ENCODE peak calls at places on chromosomes 16 and 17, in five cellular contexts. One of them, this sample, is unnamed.

GRCh38 chr17:75047398-75048098 is 523 bp downstream of the KCTD2 start:
- DNase-seq in esophagus squamous epithelium: no peak
- DNase-seq in upper lobe of right lung: peak; percentile 76
- DNase-seq in psoas muscle: peak; percentile 72
- DNase-seq in endothelial cell of umbilical vein: peak; percentile 19
- DNase-seq in this sample: peak; percentile 47

GRCh38 chr17:43591750-43592562 is 45.8 kb upstream of the ETV4 start:
- DNase-seq in esophagus squamous epithelium: no peak
- DNase-seq in upper lobe of right lung: no peak
- DNase-seq in psoas muscle: peak; percentile 86
- DNase-seq in endothelial cell of umbilical vein: peak; percentile 94
- DNase-seq in this sample: no peak

GRCh38 chr16:15544405-15544804 is 98.5 kb downstream of the MARF1 start:
- DNase-seq in esophagus squamous epithelium: no peak
- DNase-seq in upper lobe of right lung: no peak
- DNase-seq in psoas muscle: no peak
- DNase-seq in endothelial cell of umbilical vein: no peak
- DNase-seq in this sample: no peak

GRCh38 chr17:3475812-3476686 is at the start of gene ASPA:
- DNase-seq in esophagus squamous epithelium: no peak
- DNase-seq in upper lobe of right lung: no peak
- DNase-seq in psoas muscle: no peak
- DNase-seq in endothelial cell of umbilical vein: no peak
- DNase-seq in this sample: peak; percentile 65

GRCh38 chr16:4370570-4371480 is 823 bp upstream of the VASN start:
- DNase-seq in esophagus squamous epithelium: no peak
- DNase-seq in upper lobe of right lung: no peak
- DNase-seq in psoas muscle: peak; percentile 85
- DNase-seq in endothelial cell of umbilical vein: no peak
- DNase-seq in this sample: no peak

GRCh38 chr16:79661578-79661977 is 61.0 kb upstream of the MAF start:
- DNase-seq in esophagus squamous epithelium: no peak
- DNase-seq in upper lobe of right lung: no peak
- DNase-seq in psoas muscle: no peak
- DNase-seq in endothelial cell of umbilical vein: no peak
- DNase-seq in this sample: no peak

GRCh38 chr17:35313875-35314409 is 59.5 kb downstream of the SLFN11 start:
- DNase-seq in esophagus squamous epithelium: no peak
- DNase-seq in upper lobe of right lung: peak; percentile 63
- DNase-seq in psoas muscle: peak; percentile 73
- DNase-seq in endothelial cell of umbilical vein: no peak
- DNase-seq in this sample: no peak

GRCh38 chr17:57451126-57451690 is 194.9 kb downstream of the MSI2 start:
- DNase-seq in esophagus squamous epithelium: no peak
- DNase-seq in upper lobe of right lung: no peak
- DNase-seq in psoas muscle: no peak
- DNase-seq in endothelial cell of umbilical vein: no peak
- DNase-seq in this sample: no peak

GRCh38 chr16:85170066-85171003 is 58.1 kb upstream of the CIBAR2 start:
- DNase-seq in esophagus squamous epithelium: no peak
- DNase-seq in upper lobe of right lung: no peak
- DNase-seq in psoas muscle: peak; percentile 86
- DNase-seq in endothelial cell of umbilical vein: no peak
- DNase-seq in this sample: no peak

GRCh38 chr16:85515830-85516397 is 97.2 kb upstream of the GSE1 start:
- DNase-seq in esophagus squamous epithelium: no peak
- DNase-seq in upper lobe of right lung: peak; percentile 88
- DNase-seq in psoas muscle: no peak
- DNase-seq in endothelial cell of umbilical vein: no peak
- DNase-seq in this sample: peak; percentile 16

GRCh38 chr17:48628641-48629410 is 2.7 kb upstream of the HOXB9 start:
- DNase-seq in esophagus squamous epithelium: no peak
- DNase-seq in upper lobe of right lung: no peak
- DNase-seq in psoas muscle: no peak
- DNase-seq in endothelial cell of umbilical vein: no peak
- DNase-seq in this sample: no peak

GRCh38 chr16:84686702-84687298 is 13.0 kb upstream of the USP10 start:
- DNase-seq in esophagus squamous epithelium: no peak
- DNase-seq in upper lobe of right lung: no peak
- DNase-seq in psoas muscle: no peak
- DNase-seq in endothelial cell of umbilical vein: no peak
- DNase-seq in this sample: no peak

GRCh38 chr17:32335046-32335445 is 6.9 kb downstream of the C17orf75 start:
- DNase-seq in esophagus squamous epithelium: no peak
- DNase-seq in upper lobe of right lung: no peak
- DNase-seq in psoas muscle: no peak
- DNase-seq in endothelial cell of umbilical vein: no peak
- DNase-seq in this sample: no peak

GRCh38 chr16:75758215-75758614 is 31.9 kb upstream of the CPHXL start:
- DNase-seq in esophagus squamous epithelium: no peak
- DNase-seq in upper lobe of right lung: no peak
- DNase-seq in psoas muscle: no peak
- DNase-seq in endothelial cell of umbilical vein: no peak
- DNase-seq in this sample: no peak

GRCh38 chr16:67286441-67287235 is 7.3 kb downstream of the PLEKHG4 start:
- DNase-seq in esophagus squamous epithelium: no peak
- DNase-seq in upper lobe of right lung: no peak
- DNase-seq in psoas muscle: peak; percentile 44
- DNase-seq in endothelial cell of umbilical vein: no peak
- DNase-seq in this sample: no peak

GRCh38 chr16:27367463-27368357 is 34.3 kb upstream of the IL21R start:
- DNase-seq in esophagus squamous epithelium: peak; percentile 34
- DNase-seq in upper lobe of right lung: peak; percentile 89
- DNase-seq in psoas muscle: peak; percentile 85
- DNase-seq in endothelial cell of umbilical vein: peak; percentile 82
- DNase-seq in this sample: peak; percentile 78

GRCh38 chr17:75159196-75160031 is 5.1 kb upstream of the JPT1 start:
- DNase-seq in esophagus squamous epithelium: no peak
- DNase-seq in upper lobe of right lung: no peak
- DNase-seq in psoas muscle: no peak
- DNase-seq in endothelial cell of umbilical vein: peak; percentile 35
- DNase-seq in this sample: peak; percentile 65

GRCh38 chr17:34245496-34245895 is 9.6 kb upstream of the CCL2 start:
- DNase-seq in esophagus squamous epithelium: no peak
- DNase-seq in upper lobe of right lung: no peak
- DNase-seq in psoas muscle: no peak
- DNase-seq in endothelial cell of umbilical vein: no peak
- DNase-seq in this sample: no peak

GRCh38 chr16:82195917-82196494 is 26.0 kb upstream of the MPHOSPH6 start:
- DNase-seq in esophagus squamous epithelium: no peak
- DNase-seq in upper lobe of right lung: no peak
- DNase-seq in psoas muscle: no peak
- DNase-seq in endothelial cell of umbilical vein: peak; percentile 80
- DNase-seq in this sample: no peak

GRCh38 chr17:73335591-73336503 is 24.0 kb upstream of the CDC42EP4 start:
- DNase-seq in esophagus squamous epithelium: no peak
- DNase-seq in upper lobe of right lung: no peak
- DNase-seq in psoas muscle: no peak
- DNase-seq in endothelial cell of umbilical vein: no peak
- DNase-seq in this sample: peak; percentile 57

GRCh38 chr17:73338566-73339247 is 26.9 kb upstream of the CDC42EP4 start:
- DNase-seq in esophagus squamous epithelium: no peak
- DNase-seq in upper lobe of right lung: no peak
- DNase-seq in psoas muscle: no peak
- DNase-seq in endothelial cell of umbilical vein: no peak
- DNase-seq in this sample: no peak

GRCh38 chr17:73334771-73335513 is 23.1 kb upstream of the CDC42EP4 start:
- DNase-seq in esophagus squamous epithelium: no peak
- DNase-seq in upper lobe of right lung: no peak
- DNase-seq in psoas muscle: no peak
- DNase-seq in endothelial cell of umbilical vein: no peak
- DNase-seq in this sample: peak; percentile 62

GRCh38 chr17:73338050-73338491 is 26.3 kb upstream of the CDC42EP4 start:
- DNase-seq in esophagus squamous epithelium: no peak
- DNase-seq in upper lobe of right lung: no peak
- DNase-seq in psoas muscle: peak; percentile 70
- DNase-seq in endothelial cell of umbilical vein: no peak
- DNase-seq in this sample: no peak

DNA sequence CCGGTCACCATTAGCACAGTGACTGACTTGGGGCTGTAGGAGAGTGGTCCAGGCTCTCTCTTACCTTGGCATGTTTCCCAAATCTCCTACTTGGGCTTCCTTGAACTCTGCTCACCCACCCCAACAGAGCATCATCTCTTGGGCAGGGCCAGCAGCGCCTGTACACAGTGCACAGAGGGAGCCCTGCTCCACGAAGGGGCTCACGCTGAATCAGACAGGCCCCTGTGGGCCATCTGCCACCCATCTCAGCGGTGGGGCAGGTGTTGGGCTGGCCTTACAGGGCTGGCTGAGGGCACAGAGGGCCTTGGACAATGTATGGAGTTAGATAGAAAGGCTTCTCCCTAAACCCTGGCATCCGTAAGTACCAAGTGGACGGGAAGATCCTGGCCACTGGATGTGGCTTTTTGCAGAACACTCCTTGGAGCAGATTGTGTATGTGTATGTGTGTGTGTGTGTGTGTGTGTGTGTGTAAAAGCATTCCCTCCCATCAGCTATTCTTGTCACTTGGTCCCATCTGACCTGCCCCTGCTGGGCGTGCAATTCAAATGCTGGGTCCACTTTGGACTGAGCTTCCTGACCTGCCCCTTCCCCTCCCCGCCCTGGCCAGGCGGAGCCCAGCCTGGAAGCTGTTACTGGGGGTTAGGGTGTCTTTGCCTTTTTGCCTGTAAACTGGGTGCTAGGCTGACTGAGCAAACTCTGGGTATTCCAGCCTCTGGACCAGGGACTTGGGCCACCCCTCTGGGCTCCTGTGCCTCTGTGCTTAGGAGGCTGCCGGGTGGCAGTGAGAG is 25.0 kb upstream of the CDC42EP4 start:
- DNase-seq in esophagus squamous epithelium: no peak
- DNase-seq in upper lobe of right lung: no peak
- DNase-seq in psoas muscle: no peak
- DNase-seq in endothelial cell of umbilical vein: no peak
- DNase-seq in this sample: no peak
- H3K27me3 ChIP-seq in esophagus squamous epithelium: no peaks in the 10 kb centered on the region
- H3K27me3 ChIP-seq in upper lobe of right lung: no peaks in the 10 kb centered on the region
- H3K27me3 ChIP-seq in psoas muscle: no peaks in the 10 kb centered on the region
- H3K27me3 ChIP-seq in endothelial cell of umbilical vein: no peaks in the 10 kb centered on the region
- H3K27me3 ChIP-seq in this sample: no peaks in the 10 kb centered on the region

DNA sequence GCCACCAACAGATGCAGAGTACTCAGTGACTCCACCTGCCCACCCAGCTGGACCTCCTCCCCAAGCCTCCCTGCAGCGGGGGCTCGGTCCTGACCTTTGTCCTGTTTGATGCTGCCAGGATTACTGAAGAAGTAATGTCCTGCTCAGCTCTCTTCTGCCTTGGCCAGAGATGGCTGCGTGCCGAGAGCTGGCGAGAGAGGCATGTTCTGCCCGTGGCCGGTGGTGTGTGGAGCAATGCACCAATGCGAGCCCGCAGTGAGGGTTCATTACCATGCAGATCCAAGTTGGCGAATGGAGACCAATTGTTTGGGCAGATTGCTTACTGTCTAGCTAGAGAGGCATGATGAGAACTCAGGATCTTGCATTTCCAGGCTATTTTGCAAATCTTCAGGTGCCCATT is 248.9 kb downstream of the ENGASE start:
- DNase-seq in esophagus squamous epithelium: no peak
- DNase-seq in upper lobe of right lung: no peak
- DNase-seq in psoas muscle: no peak
- DNase-seq in endothelial cell of umbilical vein: no peak
- DNase-seq in this sample: no peak
- H3K27me3 ChIP-seq in esophagus squamous epithelium: peaks cover 86% of the 10 kb centered on the region
- H3K27me3 ChIP-seq in upper lobe of right lung: peaks cover 16% of the 10 kb centered on the region
- H3K27me3 ChIP-seq in psoas muscle: no peaks in the 10 kb centered on the region
- H3K27me3 ChIP-seq in endothelial cell of umbilical vein: no peaks in the 10 kb centered on the region
- H3K27me3 ChIP-seq in this sample: no peaks in the 10 kb centered on the region

GRCh38 chr16:50552476-50553101 is 4.4 kb downstream of the NKD1 start:
- DNase-seq in esophagus squamous epithelium: no peak
- DNase-seq in upper lobe of right lung: no peak
- DNase-seq in psoas muscle: no peak
- DNase-seq in endothelial cell of umbilical vein: no peak
- DNase-seq in this sample: no peak
- H3K27me3 ChIP-seq in esophagus squamous epithelium: peaks cover 20% of the 10 kb centered on the region
- H3K27me3 ChIP-seq in upper lobe of right lung: no peaks in the 10 kb centered on the region
- H3K27me3 ChIP-seq in psoas muscle: no peaks in the 10 kb centered on the region
- H3K27me3 ChIP-seq in endothelial cell of umbilical vein: peaks cover 17% of the 10 kb centered on the region
- H3K27me3 ChIP-seq in this sample: no peaks in the 10 kb centered on the region

DNA sequence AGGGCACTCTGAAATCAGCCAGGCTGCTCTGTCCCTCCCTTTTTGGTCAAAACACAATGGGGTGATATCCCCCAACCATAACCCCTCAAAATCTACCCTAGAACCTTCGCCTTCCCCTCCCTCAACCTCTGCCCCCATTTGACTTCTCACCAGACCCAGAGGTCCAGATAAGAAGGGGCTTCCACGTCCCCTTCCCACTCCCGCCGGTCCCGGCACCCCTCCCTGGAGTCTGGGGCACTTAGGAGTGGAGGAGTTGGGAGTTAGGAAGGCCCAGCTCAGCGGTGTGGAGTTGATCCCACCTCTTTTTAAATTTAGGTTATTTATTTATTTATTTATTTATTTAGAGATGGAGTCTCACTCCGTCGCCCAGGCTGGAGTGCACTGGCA is 619 bp upstream of the TMEM92 start:
- DNase-seq in esophagus squamous epithelium: no peak
- DNase-seq in upper lobe of right lung: peak; percentile 41
- DNase-seq in psoas muscle: no peak
- DNase-seq in endothelial cell of umbilical vein: no peak
- DNase-seq in this sample: no peak
- H3K27me3 ChIP-seq in esophagus squamous epithelium: peaks cover 32% of the 10 kb centered on the region
- H3K27me3 ChIP-seq in upper lobe of right lung: peaks cover 7% of the 10 kb centered on the region
- H3K27me3 ChIP-seq in psoas muscle: no peaks in the 10 kb centered on the region
- H3K27me3 ChIP-seq in endothelial cell of umbilical vein: peaks cover 3% of the 10 kb centered on the region
- H3K27me3 ChIP-seq in this sample: no peaks in the 10 kb centered on the region

GRCh38 chr16:1071561-1072225 is 854 bp upstream of the SSTR5 start:
- DNase-seq in esophagus squamous epithelium: no peak
- DNase-seq in upper lobe of right lung: no peak
- DNase-seq in psoas muscle: no peak
- DNase-seq in endothelial cell of umbilical vein: no peak
- DNase-seq in this sample: no peak
- H3K27me3 ChIP-seq in esophagus squamous epithelium: peaks cover 99% of the 10 kb centered on the region
- H3K27me3 ChIP-seq in upper lobe of right lung: peaks cover 57% of the 10 kb centered on the region
- H3K27me3 ChIP-seq in psoas muscle: no peaks in the 10 kb centered on the region
- H3K27me3 ChIP-seq in endothelial cell of umbilical vein: peaks cover 10% of the 10 kb centered on the region
- H3K27me3 ChIP-seq in this sample: peaks cover 15% of the 10 kb centered on the region

DNA sequence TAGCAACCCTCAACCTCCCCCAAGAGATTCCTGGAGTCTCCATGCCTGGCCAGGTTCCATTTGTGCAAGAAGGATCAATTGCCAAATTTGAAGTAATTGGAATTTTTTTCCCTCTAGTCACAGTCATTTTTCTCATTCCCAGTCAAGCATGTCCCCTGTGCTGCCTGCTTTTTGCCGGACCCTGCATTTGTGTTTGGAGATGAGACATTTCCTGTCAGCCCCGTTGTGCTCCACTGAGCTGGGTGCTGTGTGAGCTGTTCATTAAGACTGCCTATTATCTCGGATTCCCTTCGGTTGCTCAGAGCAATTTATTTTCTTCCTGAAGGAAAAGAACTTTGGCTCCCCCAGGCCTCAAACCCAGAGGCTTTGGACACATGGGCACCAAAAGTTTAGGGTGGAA is 201.0 kb upstream of the NLRP1 start:
- DNase-seq in esophagus squamous epithelium: no peak
- DNase-seq in upper lobe of right lung: no peak
- DNase-seq in psoas muscle: no peak
- DNase-seq in endothelial cell of umbilical vein: peak; percentile 75
- DNase-seq in this sample: no peak
- H3K27me3 ChIP-seq in esophagus squamous epithelium: peaks cover 51% of the 10 kb centered on the region
- H3K27me3 ChIP-seq in upper lobe of right lung: no peaks in the 10 kb centered on the region
- H3K27me3 ChIP-seq in psoas muscle: no peaks in the 10 kb centered on the region
- H3K27me3 ChIP-seq in endothelial cell of umbilical vein: no peaks in the 10 kb centered on the region
- H3K27me3 ChIP-seq in this sample: no peaks in the 10 kb centered on the region

This sample was measured in small intestine.